ENCODE peak calls at places on chromosomes 7 and 10, in seven cellular contexts. N is H9, C is nephron progenitor cell, J is psoas muscle, B is cardiac fibroblast, K is epithelial cell of esophagus, O is OCI-LY7. F is an unnamed sample.

GRCh38 chr7:2218444-2218785 is 14.3 kb downstream of the MAD1L1 start:
- DNase-seq in N (no peak), C (no peak), J (no peak), B (no peak), K (no peak), O (no peak), F (no peak)

GRCh38 chr7:90320801-90321494 is at the start of gene FAM237B:
- DNase-seq in N (peak), C (peak), J (no peak), B (peak), K (peak), O (no peak), F (peak)

GRCh38 chr7:141562972-141563371 is 11.8 kb downstream of the AGK start:
- DNase-seq in N (no peak), C (no peak), J (no peak), B (peak), K (no peak), O (no peak), F (no peak)

GRCh38 chr10:99548041-99548530 is 15.3 kb downstream of the NKX2-3 start:
- DNase-seq in N (peak), C (no peak), J (no peak), B (peak), K (peak), O (peak), F (peak)

GRCh38 chr7:37379546-37379945 is 69.1 kb downstream of the ELMO1 start:
- DNase-seq in N (no peak), C (no peak), J (no peak), B (no peak), K (no peak), O (no peak), F (no peak)

GRCh38 chr7:101816499-101817030 is 861 bp upstream of the CUX1 start:
- DNase-seq in N (no peak), C (peak), J (peak), B (peak), K (peak), O (peak), F (peak)

GRCh38 chr10:47051741-47052238 is 140.6 kb downstream of the PTPN20 start:
- DNase-seq in N (no peak), C (no peak), J (no peak), B (no peak), K (no peak), O (no peak), F (no peak)

GRCh38 chr7:116786791-116787443 is 75.5 kb upstream of the CAPZA2 start:
- DNase-seq in N (no peak), C (no peak), J (no peak), B (peak), K (peak), O (peak), F (peak)

GRCh38 chr7:141389423-141389822 is 161.8 kb upstream of the AGK start:
- DNase-seq in N (no peak), C (no peak), J (no peak), B (no peak), K (no peak), O (no peak), F (no peak)

GRCh38 chr10:115093286-115093775 is at the start of gene ATRNL1:
- DNase-seq in N (no peak), C (peak), J (peak), B (no peak), K (peak), O (no peak), F (peak)

GRCh38 chr10:8438603-8439002 is 384.1 kb downstream of the GATA3 start:
- DNase-seq in N (no peak), C (no peak), J (no peak), B (no peak), K (no peak), O (no peak), F (no peak)

GRCh38 chr10:120601999-120602398 is 145.0 kb downstream of the PLPP4 start:
- DNase-seq in N (no peak), C (no peak), J (no peak), B (no peak), K (no peak), O (no peak), F (no peak)

GRCh38 chr10:120612756-120613155 is 155.7 kb downstream of the PLPP4 start:
- DNase-seq in N (no peak), C (no peak), J (no peak), B (no peak), K (no peak), O (no peak), F (no peak)

GRCh38 chr10:120606051-120606764 is 149.2 kb downstream of the PLPP4 start:
- DNase-seq in N (no peak), C (no peak), J (no peak), B (no peak), K (no peak), O (no peak), F (no peak)

GRCh38 chr10:120607710-120608703 is 151.0 kb downstream of the PLPP4 start:
- DNase-seq in N (no peak), C (no peak), J (no peak), B (no peak), K (peak), O (no peak), F (no peak)

DNA sequence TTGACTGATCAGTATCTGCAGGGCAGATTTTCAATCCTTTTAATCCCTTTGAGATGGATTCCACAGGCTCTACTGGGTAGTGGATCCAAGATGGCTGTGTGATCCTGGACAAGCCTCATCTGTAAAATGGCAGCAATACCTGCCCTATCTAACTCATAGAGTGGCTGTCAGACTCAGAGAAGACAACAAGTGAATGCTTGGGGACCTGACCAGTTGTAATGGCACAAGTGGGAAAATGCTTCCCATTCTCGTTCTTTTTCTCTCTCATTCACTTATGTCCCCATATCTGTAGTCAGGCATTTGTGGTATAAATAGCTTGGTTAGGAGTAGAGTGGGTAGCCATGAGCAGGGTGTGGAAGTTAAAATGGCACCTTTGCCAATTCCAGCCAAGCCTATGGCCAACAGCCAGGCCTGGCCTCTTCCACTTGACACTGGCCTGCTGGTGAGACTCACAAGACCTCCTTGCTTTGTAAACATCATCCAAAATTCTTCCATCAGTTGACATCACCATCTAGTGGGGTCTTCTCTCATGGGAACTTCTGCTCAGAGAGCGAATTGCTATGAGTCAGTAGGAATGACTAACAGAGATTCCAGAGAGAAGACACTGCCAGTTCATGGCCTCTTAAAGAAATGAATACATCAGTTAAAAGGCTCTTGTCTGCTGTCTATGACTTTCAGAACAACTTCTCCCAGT is 150.1 kb downstream of the PLPP4 start:
- DNase-seq in N (no peak), C (no peak), J (no peak), B (peak), K (peak), O (no peak), F (no peak)
- TF ChIP-seq CTCF in N (no peak), C (no peak), J (no peak), B (no peak), K (no peak), O (no peak), F (no peak)

GRCh38 chr7:56063882-56064625 is at the start of gene SUMF2:
- DNase-seq in N (peak), C (peak), J (peak), B (peak), K (peak), O (peak), F (peak)
- TF ChIP-seq CTCF in N (peak), C (peak), J (no peak), B (peak), K (no peak), O (peak), F (peak)

GRCh38 chr7:105738133-105738532 is 138.3 kb downstream of the ATXN7L1 start:
- DNase-seq in N (no peak), C (no peak), J (no peak), B (no peak), K (no peak), O (no peak), F (no peak)
- TF ChIP-seq CTCF in N (peak), C (no peak), J (no peak), B (peak), K (no peak), O (peak), F (no peak)

GRCh38 chr10:85791846-85792532 is 574.6 kb downstream of the GRID1 start:
- DNase-seq in N (no peak), C (no peak), J (peak), B (peak), K (peak), O (peak), F (no peak)
- TF ChIP-seq CTCF in N (peak), C (no peak), J (peak), B (no peak), K (peak), O (peak), F (no peak)

DNA sequence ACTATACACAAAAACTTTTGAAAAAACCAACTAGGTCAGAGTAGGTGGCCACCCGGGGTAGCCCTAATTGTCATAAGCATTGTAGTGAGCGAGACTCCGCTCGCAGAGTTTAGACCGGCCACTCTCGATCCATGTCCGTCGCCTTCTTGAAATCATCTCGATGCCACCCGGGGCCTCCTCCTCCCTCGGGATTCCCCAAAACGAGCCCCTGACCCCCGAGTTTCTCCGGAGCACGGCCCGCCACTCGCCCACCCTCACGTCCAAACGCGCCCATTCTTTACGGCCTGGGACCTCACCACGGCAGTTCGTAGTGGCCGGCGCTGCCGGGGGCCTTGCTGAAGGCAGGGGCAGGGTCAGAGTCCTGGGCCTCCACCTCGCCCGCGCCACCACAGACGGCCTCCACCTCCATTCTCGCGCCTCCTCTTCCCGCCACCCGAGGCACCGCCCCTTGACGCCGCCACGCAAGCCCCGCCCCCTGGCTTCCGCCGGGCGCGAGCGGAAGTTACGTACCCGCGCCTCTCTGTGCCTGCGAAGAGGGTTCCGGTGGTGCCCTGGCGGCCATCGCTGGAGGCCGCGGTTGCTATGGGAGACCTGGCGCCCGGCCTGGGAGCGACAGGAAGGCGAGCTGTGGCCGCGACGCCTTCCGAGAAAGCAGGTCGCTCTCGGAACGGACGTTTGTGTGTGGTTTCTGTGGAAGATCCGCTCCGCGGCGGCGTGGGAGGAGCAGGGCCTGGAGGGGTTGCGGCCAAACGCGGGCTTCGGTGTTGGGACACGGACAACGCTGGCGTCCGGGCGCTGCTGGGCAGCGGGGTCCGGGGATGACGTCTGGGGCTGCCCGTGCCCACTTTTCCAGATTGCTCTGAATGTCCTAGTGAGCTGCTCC is at the start of gene RFC2:
- DNase-seq in N (peak), C (peak), J (peak), B (peak), K (peak), O (peak), F (peak)
- TF ChIP-seq CTCF in N (peak), C (no peak), J (peak), B (peak), K (peak), O (no peak), F (no peak)

GRCh38 chr10:126302831-126303230 is 85.4 kb downstream of the ADAM12 start:
- DNase-seq in N (no peak), C (no peak), J (no peak), B (peak), K (peak), O (no peak), F (no peak)
- TF ChIP-seq CTCF in N (peak), C (no peak), J (no peak), B (peak), K (peak), O (no peak), F (no peak)

GRCh38 chr10:11147723-11148122 is 130.1 kb downstream of the CELF2 start:
- DNase-seq in N (no peak), C (no peak), J (no peak), B (no peak), K (no peak), O (peak), F (no peak)
- TF ChIP-seq CTCF in N (no peak), C (no peak), J (peak), B (no peak), K (no peak), O (no peak), F (peak)

GRCh38 chr7:87452279-87452678 is 23.2 kb downstream of the ABCB4 start:
- DNase-seq in N (no peak), C (no peak), J (no peak), B (no peak), K (no peak), O (no peak), F (no peak)
- TF ChIP-seq CTCF in N (peak), C (no peak), J (no peak), B (no peak), K (peak), O (no peak), F (no peak)

DNA sequence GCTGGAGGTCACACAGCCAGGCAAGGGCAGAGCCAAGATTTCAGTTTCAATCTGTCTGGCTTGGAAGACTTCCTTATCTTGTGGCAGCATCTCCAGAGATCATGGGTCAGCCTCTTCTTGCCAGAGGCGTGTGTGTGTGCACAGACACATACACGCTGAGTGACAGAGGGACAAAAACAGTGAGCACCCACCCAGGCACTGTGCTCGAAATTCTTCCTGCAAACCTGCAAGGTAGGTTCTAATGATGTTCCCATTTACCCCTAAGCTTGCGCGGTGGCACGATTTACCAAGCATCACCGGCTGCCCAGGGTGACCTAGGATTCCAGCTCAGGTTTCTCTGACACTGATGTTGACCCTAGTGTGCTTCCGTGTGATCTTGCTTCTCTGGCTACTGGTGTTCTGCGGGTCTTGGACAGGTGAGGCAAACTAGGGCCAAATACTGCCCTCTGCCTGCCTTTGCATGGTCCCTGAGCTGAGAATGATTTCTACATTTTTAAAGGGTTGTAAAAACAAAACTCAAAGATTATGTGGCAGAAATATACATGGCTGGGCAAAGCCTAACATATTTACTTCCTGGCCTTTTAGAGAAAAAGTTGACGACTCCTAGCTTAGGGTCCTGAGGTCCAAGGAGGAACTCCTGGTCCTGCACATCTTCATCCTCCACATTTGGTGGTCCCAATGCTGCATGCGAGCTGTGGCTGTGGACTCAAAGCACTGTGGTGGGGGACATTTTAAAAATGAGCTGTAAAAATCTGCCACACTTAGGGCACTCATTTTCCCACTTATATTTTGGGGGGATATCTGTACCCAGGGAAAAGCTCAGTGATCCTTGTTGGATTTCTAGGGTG is 268.5 kb downstream of the RPS24 start:
- DNase-seq in N (peak), C (no peak), J (no peak), B (no peak), K (peak), O (peak), F (no peak)
- TF ChIP-seq CTCF in N (peak), C (no peak), J (no peak), B (no peak), K (no peak), O (peak), F (no peak)